ENCODE peak calls at places on chromosome 4, in six cellular contexts. Q, B, F, C, E and X are unnamed samples.

GRCh38 chr4:15239866-15240265 is 188.0 kb upstream of the C1QTNF7 start:
- DNase-seq in B (no peak), Q (no peak), F (no peak), C (no peak), E (no peak), X (no peak)

GRCh38 chr4:109046549-109047171 is 255.8 kb downstream of the COL25A1 start:
- DNase-seq in E (no peak), Q (no peak), F (no peak), C (no peak), B (no peak), X (no peak)

GRCh38 chr4:37742149-37742548 is 56.0 kb upstream of the RELL1 start:
- DNase-seq in C (no peak), B (peak), E (no peak), Q (no peak), F (no peak), X (no peak)

GRCh38 chr4:37320518-37321235 is 76.1 kb downstream of the NWD2 start:
- DNase-seq in B (no peak), Q (no peak), E (no peak), C (no peak), F (no peak), X (no peak)

GRCh38 chr4:25872851-25873631 is 10.3 kb upstream of the SEL1L3 start:
- DNase-seq in F (no peak), B (no peak), E (no peak), Q (no peak), C (no peak), X (no peak)

GRCh38 chr4:2792711-2793577 is at the start of gene SH3BP2:
- DNase-seq in C (peak), F (peak), Q (no peak), B (no peak), E (no peak), X (peak)

GRCh38 chr4:42282081-42282901 is 115.0 kb upstream of the SHISA3 start:
- DNase-seq in F (peak), C (peak), E (peak), B (no peak), Q (no peak), X (no peak)

GRCh38 chr4:120723986-120724385 is 198.5 kb downstream of the PRDM5 start:
- DNase-seq in B (no peak), F (no peak), C (no peak), Q (no peak), E (no peak), X (no peak)

GRCh38 chr4:121876976-121877773 is 6.9 kb upstream of the BBS7 start:
- DNase-seq in E (no peak), B (no peak), Q (no peak), F (no peak), C (no peak), X (no peak)

GRCh38 chr4:92387459-92388069 is 83.8 kb downstream of the GRID2 start:
- DNase-seq in E (peak), F (peak), C (no peak), B (no peak), Q (no peak), X (no peak)

GRCh38 chr4:156295676-156296075 is 342.0 kb upstream of the CTSO start:
- DNase-seq in C (no peak), Q (no peak), B (no peak), F (no peak), E (no peak), X (no peak)

GRCh38 chr4:120850048-120850599 is 72.4 kb downstream of the PRDM5 start:
- DNase-seq in Q (no peak), C (no peak), F (no peak), B (no peak), E (no peak), X (no peak)

GRCh38 chr4:92791876-92792490 is 488.2 kb downstream of the GRID2 start:
- DNase-seq in E (no peak), C (no peak), F (no peak), Q (no peak), B (no peak), X (no peak)

GRCh38 chr4:165398570-165398969 is 19.8 kb downstream of the CPE start:
- DNase-seq in E (no peak), B (no peak), F (peak), C (no peak), Q (no peak), X (no peak)

GRCh38 chr4:14700544-14700943 is 301.7 kb upstream of the CPEB2 start:
- DNase-seq in E (no peak), Q (no peak), F (no peak), B (no peak), C (no peak), X (no peak)

GRCh38 chr4:167136270-167136669 is 98.0 kb downstream of the SPOCK3 start:
- DNase-seq in Q (no peak), F (no peak), C (no peak), B (no peak), E (no peak), X (no peak)

GRCh38 chr4:15585331-15585730 is 69.8 kb downstream of the FBXL5 start:
- DNase-seq in C (no peak), Q (no peak), B (no peak), E (no peak), F (no peak), X (no peak)

GRCh38 chr4:40858946-40859345 is 109.2 kb downstream of the NSUN7 start:
- DNase-seq in E (no peak), B (no peak), Q (no peak), F (no peak), C (no peak), X (no peak)

GRCh38 chr4:39023059-39023458 is 9.2 kb downstream of the TMEM156 start:
- DNase-seq in E (no peak), B (no peak), Q (no peak), F (no peak), C (no peak), X (no peak)

GRCh38 chr4:74446896-74447295 is 2.0 kb downstream of the AREG start:
- DNase-seq in B (no peak), C (no peak), F (no peak), E (no peak), Q (no peak), X (no peak)
- H3K27ac ChIP-seq in B (no peak), C (no peak), F (no peak), E (no peak), Q (no peak), X (no peak)

GRCh38 chr4:99013884-99014523 is 18.5 kb downstream of the METAP1 start:
- DNase-seq in C (no peak), E (no peak), Q (no peak), B (no peak), F (no peak), X (no peak)
- H3K27ac ChIP-seq in C (no peak), E (no peak), Q (no peak), B (no peak), F (peak), X (no peak)

GRCh38 chr4:19104176-19104575 is 1082.6 kb upstream of the LCORL start:
- DNase-seq in F (no peak), Q (no peak), E (no peak), B (no peak), C (no peak), X (no peak)
- H3K27ac ChIP-seq in F (no peak), Q (no peak), E (no peak), B (no peak), C (no peak), X (no peak)

GRCh38 chr4:152803541-152803940 is 23.8 kb downstream of the ARFIP1 start:
- DNase-seq in Q (no peak), C (no peak), E (no peak), F (no peak), B (no peak), X (no peak)
- H3K27ac ChIP-seq in Q (no peak), C (no peak), E (no peak), F (no peak), B (no peak), X (no peak)